ENCODE peak calls at places on chromosomes 6 and 20, in four cellular contexts. One of them, this sample, is unnamed.

GRCh38 chr6:42898891-42899361 is 16.9 kb upstream of the PTCRA start:
- DNase-seq in NCI-H345: peak
- DNase-seq in pancreas: peak
- DNase-seq in mucosa of gallbladder: peak
- DNase-seq in this sample: peak

GRCh38 chr6:21914121-21914973 is 320.8 kb downstream of the SOX4 start:
- DNase-seq in NCI-H345: no peak
- DNase-seq in mucosa of gallbladder: peak
- DNase-seq in pancreas: peak
- DNase-seq in this sample: peak

GRCh38 chr6:122788663-122789062 is 395 bp upstream of the SMPDL3A start:
- DNase-seq in NCI-H345: no peak
- DNase-seq in pancreas: no peak
- DNase-seq in mucosa of gallbladder: no peak
- DNase-seq in this sample: peak

GRCh38 chr6:95120984-95121383 is 456.4 kb upstream of the MANEA start:
- DNase-seq in NCI-H345: no peak
- DNase-seq in pancreas: no peak
- DNase-seq in mucosa of gallbladder: no peak
- DNase-seq in this sample: no peak

GRCh38 chr6:81890846-81891245 is 138.4 kb upstream of the TENT5A start:
- DNase-seq in NCI-H345: no peak
- DNase-seq in mucosa of gallbladder: no peak
- DNase-seq in pancreas: no peak
- DNase-seq in this sample: no peak

GRCh38 chr20:560680-561079 is 17.1 kb upstream of the CSNK2A1 start:
- DNase-seq in mucosa of gallbladder: no peak
- DNase-seq in pancreas: no peak
- DNase-seq in NCI-H345: no peak
- DNase-seq in this sample: no peak

GRCh38 chr6:139972116-139972515 is 597.7 kb upstream of the CITED2 start:
- DNase-seq in pancreas: no peak
- DNase-seq in mucosa of gallbladder: no peak
- DNase-seq in NCI-H345: no peak
- DNase-seq in this sample: no peak

GRCh38 chr20:3929713-3930060 is 40.5 kb downstream of the PANK2 start:
- DNase-seq in pancreas: no peak
- DNase-seq in NCI-H345: no peak
- DNase-seq in mucosa of gallbladder: no peak
- DNase-seq in this sample: no peak

GRCh38 chr6:141097471-141097870 is 1035.3 kb upstream of the GJE1 start:
- DNase-seq in NCI-H345: no peak
- DNase-seq in pancreas: no peak
- DNase-seq in mucosa of gallbladder: no peak
- DNase-seq in this sample: no peak

GRCh38 chr6:41578714-41579610 is 32.8 kb downstream of the FOXP4 start:
- DNase-seq in pancreas: no peak
- DNase-seq in mucosa of gallbladder: no peak
- DNase-seq in NCI-H345: no peak
- DNase-seq in this sample: no peak

GRCh38 chr20:38355161-38356012 is 9.1 kb downstream of the LBP start:
- DNase-seq in pancreas: no peak
- DNase-seq in NCI-H345: no peak
- DNase-seq in mucosa of gallbladder: no peak
- DNase-seq in this sample: no peak